ENCODE peak calls at places on chromosomes 4 and X, in six cellular contexts. One of them, this sample, is unnamed. For H3K36me3 and H3K27me3, the result is how much of the 10 kb centered on the place peaks cover.

GRCh38 chr4:147284218-147284617 is 196.7 kb upstream of the EDNRA start:
- DNase-seq in heart left ventricle: no peak
- DNase-seq in endothelial cell of umbilical vein: no peak
- DNase-seq in ascending aorta: no peak
- DNase-seq in mesendoderm: peak
- DNase-seq in CD8-positive, alpha-beta memory T cell: no peak
- DNase-seq in this sample: no peak

GRCh38 chr4:26058537-26058936 is 144.5 kb downstream of the SMIM20 start:
- DNase-seq in heart left ventricle: no peak
- DNase-seq in endothelial cell of umbilical vein: no peak
- DNase-seq in ascending aorta: peak
- DNase-seq in mesendoderm: no peak
- DNase-seq in CD8-positive, alpha-beta memory T cell: no peak
- DNase-seq in this sample: no peak

GRCh38 chr4:16908377-16909021 is 10.1 kb upstream of the LDB2 start:
- DNase-seq in heart left ventricle: no peak
- DNase-seq in endothelial cell of umbilical vein: no peak
- DNase-seq in ascending aorta: no peak
- DNase-seq in mesendoderm: no peak
- DNase-seq in CD8-positive, alpha-beta memory T cell: no peak
- DNase-seq in this sample: peak

GRCh38 chrX:48897157-48897620 is 379 bp downstream of the TIMM17B start:
- DNase-seq in heart left ventricle: peak
- DNase-seq in endothelial cell of umbilical vein: peak
- DNase-seq in ascending aorta: peak
- DNase-seq in mesendoderm: peak
- DNase-seq in CD8-positive, alpha-beta memory T cell: peak
- DNase-seq in this sample: peak

GRCh38 chr4:7103599-7104365 is 35.9 kb upstream of the GRPEL1 start:
- DNase-seq in heart left ventricle: peak
- DNase-seq in endothelial cell of umbilical vein: peak
- DNase-seq in ascending aorta: peak
- DNase-seq in mesendoderm: peak
- DNase-seq in CD8-positive, alpha-beta memory T cell: no peak
- DNase-seq in this sample: peak

GRCh38 chr4:24793219-24794005 is 2.0 kb upstream of the SOD3 start:
- DNase-seq in heart left ventricle: no peak
- DNase-seq in endothelial cell of umbilical vein: no peak
- DNase-seq in ascending aorta: no peak
- DNase-seq in mesendoderm: peak
- DNase-seq in CD8-positive, alpha-beta memory T cell: no peak
- DNase-seq in this sample: peak

GRCh38 chrX:31588355-31588754 is 516.5 kb upstream of the FTHL17 start:
- DNase-seq in heart left ventricle: no peak
- DNase-seq in endothelial cell of umbilical vein: no peak
- DNase-seq in ascending aorta: no peak
- DNase-seq in mesendoderm: no peak
- DNase-seq in CD8-positive, alpha-beta memory T cell: no peak
- DNase-seq in this sample: no peak

GRCh38 chr4:46124773-46125172 is 919 bp upstream of the GABRG1 start:
- DNase-seq in heart left ventricle: no peak
- DNase-seq in endothelial cell of umbilical vein: no peak
- DNase-seq in ascending aorta: no peak
- DNase-seq in mesendoderm: peak
- DNase-seq in CD8-positive, alpha-beta memory T cell: no peak
- DNase-seq in this sample: no peak

GRCh38 chr4:114043116-114043515 is 63.7 kb upstream of the ARSJ start:
- DNase-seq in heart left ventricle: no peak
- DNase-seq in endothelial cell of umbilical vein: peak
- DNase-seq in ascending aorta: no peak
- DNase-seq in mesendoderm: no peak
- DNase-seq in CD8-positive, alpha-beta memory T cell: no peak
- DNase-seq in this sample: no peak

GRCh38 chr4:123786955-123787354 is 390.4 kb downstream of the SPRY1 start:
- DNase-seq in heart left ventricle: peak
- DNase-seq in endothelial cell of umbilical vein: no peak
- DNase-seq in ascending aorta: peak
- DNase-seq in mesendoderm: no peak
- DNase-seq in CD8-positive, alpha-beta memory T cell: no peak
- DNase-seq in this sample: no peak

GRCh38 chrX:87517571-87518141 is at the start of gene KLHL4:
- DNase-seq in heart left ventricle: peak
- DNase-seq in endothelial cell of umbilical vein: peak
- DNase-seq in ascending aorta: no peak
- DNase-seq in mesendoderm: peak
- DNase-seq in CD8-positive, alpha-beta memory T cell: no peak
- DNase-seq in this sample: peak

GRCh38 chr4:82431026-82431745 is 796 bp downstream of the ENOPH1 start:
- DNase-seq in heart left ventricle: no peak
- DNase-seq in endothelial cell of umbilical vein: no peak
- DNase-seq in ascending aorta: no peak
- DNase-seq in mesendoderm: peak
- DNase-seq in CD8-positive, alpha-beta memory T cell: peak
- DNase-seq in this sample: peak

GRCh38 chr4:96016615-96017299 is 176.9 kb downstream of the PDHA2 start:
- DNase-seq in heart left ventricle: no peak
- DNase-seq in endothelial cell of umbilical vein: no peak
- DNase-seq in ascending aorta: no peak
- DNase-seq in mesendoderm: peak
- DNase-seq in CD8-positive, alpha-beta memory T cell: no peak
- DNase-seq in this sample: no peak

GRCh38 chr4:101306225-101306624 is 41.1 kb downstream of the PPP3CA start:
- DNase-seq in heart left ventricle: no peak
- DNase-seq in endothelial cell of umbilical vein: no peak
- DNase-seq in ascending aorta: no peak
- DNase-seq in mesendoderm: no peak
- DNase-seq in CD8-positive, alpha-beta memory T cell: no peak
- DNase-seq in this sample: peak

DNA sequence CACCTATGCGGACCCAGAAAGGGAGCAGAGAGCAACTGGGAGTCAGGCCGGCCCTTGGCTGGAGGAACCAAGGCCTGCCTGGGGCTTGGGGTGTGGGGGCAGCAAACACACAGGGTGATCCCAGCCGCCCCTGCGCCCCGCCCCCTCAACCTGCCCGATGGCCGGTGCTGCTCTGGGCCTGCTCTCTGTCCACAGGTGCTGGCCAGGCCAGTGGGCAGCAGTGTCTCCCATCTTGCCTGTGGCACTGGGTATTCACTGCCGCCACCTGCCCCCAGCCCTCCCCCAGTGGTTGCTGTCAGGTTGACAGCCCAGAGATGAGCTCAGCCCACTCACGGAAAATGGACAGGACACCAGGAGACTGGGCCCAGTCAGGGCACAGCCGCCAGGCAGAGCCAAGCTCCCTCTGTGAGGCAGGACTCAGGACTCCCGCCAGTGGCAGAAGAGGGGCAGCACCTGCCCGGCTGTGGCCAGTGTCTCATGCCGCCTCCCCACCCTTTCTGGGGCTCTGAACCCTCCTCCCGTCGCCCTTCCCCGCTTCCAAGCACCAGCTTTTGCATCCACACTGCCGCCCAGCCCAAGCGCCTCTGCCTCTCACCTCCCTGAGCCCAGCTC is 4.7 kb downstream of the NKX1-1 start:
- DNase-seq in heart left ventricle: no peak
- DNase-seq in endothelial cell of umbilical vein: no peak
- DNase-seq in ascending aorta: peak
- DNase-seq in mesendoderm: no peak
- DNase-seq in CD8-positive, alpha-beta memory T cell: no peak
- DNase-seq in this sample: peak
- H3K4me3 ChIP-seq in heart left ventricle: no peak
- H3K4me3 ChIP-seq in endothelial cell of umbilical vein: no peak
- H3K4me3 ChIP-seq in ascending aorta: no peak
- H3K4me3 ChIP-seq in mesendoderm: no peak
- H3K4me3 ChIP-seq in CD8-positive, alpha-beta memory T cell: no peak
- H3K4me3 ChIP-seq in this sample: no peak

GRCh38 chr4:38684271-38684670 is 20.3 kb downstream of the KLF3 start:
- DNase-seq in heart left ventricle: no peak
- DNase-seq in endothelial cell of umbilical vein: no peak
- DNase-seq in ascending aorta: no peak
- DNase-seq in mesendoderm: no peak
- DNase-seq in CD8-positive, alpha-beta memory T cell: no peak
- DNase-seq in this sample: no peak
- H3K36me3 ChIP-seq in heart left ventricle: half or more
- H3K36me3 ChIP-seq in endothelial cell of umbilical vein: under half
- H3K36me3 ChIP-seq in ascending aorta: under half
- H3K36me3 ChIP-seq in mesendoderm: under half
- H3K36me3 ChIP-seq in CD8-positive, alpha-beta memory T cell: under half
- H3K36me3 ChIP-seq in this sample: under half

GRCh38 chr4:150773032-150773431 is 191.1 kb downstream of the MAB21L2 start:
- DNase-seq in heart left ventricle: no peak
- DNase-seq in endothelial cell of umbilical vein: no peak
- DNase-seq in ascending aorta: no peak
- DNase-seq in mesendoderm: no peak
- DNase-seq in CD8-positive, alpha-beta memory T cell: no peak
- DNase-seq in this sample: no peak

GRCh38 chr4:150771374-150771773 is 189.4 kb downstream of the MAB21L2 start:
- DNase-seq in heart left ventricle: no peak
- DNase-seq in endothelial cell of umbilical vein: no peak
- DNase-seq in ascending aorta: no peak
- DNase-seq in mesendoderm: peak
- DNase-seq in CD8-positive, alpha-beta memory T cell: no peak
- DNase-seq in this sample: no peak

GRCh38 chr4:150769235-150769634 is 187.3 kb downstream of the MAB21L2 start:
- DNase-seq in heart left ventricle: no peak
- DNase-seq in endothelial cell of umbilical vein: peak
- DNase-seq in ascending aorta: no peak
- DNase-seq in mesendoderm: peak
- DNase-seq in CD8-positive, alpha-beta memory T cell: no peak
- DNase-seq in this sample: no peak

GRCh38 chr4:150769845-150770244 is 187.9 kb downstream of the MAB21L2 start:
- DNase-seq in heart left ventricle: no peak
- DNase-seq in endothelial cell of umbilical vein: no peak
- DNase-seq in ascending aorta: no peak
- DNase-seq in mesendoderm: no peak
- DNase-seq in CD8-positive, alpha-beta memory T cell: no peak
- DNase-seq in this sample: no peak

GRCh38 chr4:150768492-150768891 is 186.5 kb downstream of the MAB21L2 start:
- DNase-seq in heart left ventricle: no peak
- DNase-seq in endothelial cell of umbilical vein: no peak
- DNase-seq in ascending aorta: no peak
- DNase-seq in mesendoderm: no peak
- DNase-seq in CD8-positive, alpha-beta memory T cell: no peak
- DNase-seq in this sample: no peak
- H3K27me3 ChIP-seq in heart left ventricle: under half
- H3K27me3 ChIP-seq in endothelial cell of umbilical vein: under half
- H3K27me3 ChIP-seq in ascending aorta: under half
- H3K27me3 ChIP-seq in mesendoderm: under half
- H3K27me3 ChIP-seq in CD8-positive, alpha-beta memory T cell: under half
- H3K27me3 ChIP-seq in this sample: under half

GRCh38 chr4:185773419-185773818 is 38.6 kb downstream of the SORBS2 start:
- DNase-seq in heart left ventricle: peak
- DNase-seq in endothelial cell of umbilical vein: peak
- DNase-seq in ascending aorta: no peak
- DNase-seq in mesendoderm: peak
- DNase-seq in CD8-positive, alpha-beta memory T cell: no peak
- DNase-seq in this sample: no peak
- H3K4me3 ChIP-seq in heart left ventricle: peak
- H3K4me3 ChIP-seq in endothelial cell of umbilical vein: peak
- H3K4me3 ChIP-seq in ascending aorta: peak
- H3K4me3 ChIP-seq in mesendoderm: no peak
- H3K4me3 ChIP-seq in CD8-positive, alpha-beta memory T cell: no peak
- H3K4me3 ChIP-seq in this sample: no peak

GRCh38 chr4:120616-121015 is 3.7 kb upstream of the ZNF718 start:
- DNase-seq in heart left ventricle: no peak
- DNase-seq in endothelial cell of umbilical vein: no peak
- DNase-seq in ascending aorta: no peak
- DNase-seq in mesendoderm: no peak
- DNase-seq in CD8-positive, alpha-beta memory T cell: no peak
- DNase-seq in this sample: no peak

GRCh38 chr4:125085-125820 is 952 bp downstream of the ZNF718 start:
- DNase-seq in heart left ventricle: peak
- DNase-seq in endothelial cell of umbilical vein: no peak
- DNase-seq in ascending aorta: peak
- DNase-seq in mesendoderm: peak
- DNase-seq in CD8-positive, alpha-beta memory T cell: no peak
- DNase-seq in this sample: peak

GRCh38 chr4:121408-122084 is 2.8 kb upstream of the ZNF718 start:
- DNase-seq in heart left ventricle: no peak
- DNase-seq in endothelial cell of umbilical vein: no peak
- DNase-seq in ascending aorta: no peak
- DNase-seq in mesendoderm: no peak
- DNase-seq in CD8-positive, alpha-beta memory T cell: peak
- DNase-seq in this sample: no peak

GRCh38 chr4:124275-125081 is at the start of gene ZNF718:
- DNase-seq in heart left ventricle: peak
- DNase-seq in endothelial cell of umbilical vein: peak
- DNase-seq in ascending aorta: peak
- DNase-seq in mesendoderm: peak
- DNase-seq in CD8-positive, alpha-beta memory T cell: peak
- DNase-seq in this sample: peak

GRCh38 chr4:125833-126232 is 1.5 kb downstream of the ZNF718 start:
- DNase-seq in heart left ventricle: no peak
- DNase-seq in endothelial cell of umbilical vein: no peak
- DNase-seq in ascending aorta: no peak
- DNase-seq in mesendoderm: peak
- DNase-seq in CD8-positive, alpha-beta memory T cell: no peak
- DNase-seq in this sample: no peak
- H3K36me3 ChIP-seq in heart left ventricle: under half
- H3K36me3 ChIP-seq in endothelial cell of umbilical vein: under half
- H3K36me3 ChIP-seq in ascending aorta: under half
- H3K36me3 ChIP-seq in mesendoderm: under half
- H3K36me3 ChIP-seq in CD8-positive, alpha-beta memory T cell: under half
- H3K36me3 ChIP-seq in this sample: under half

GRCh38 chrX:28127662-28128061 is 146.4 kb upstream of the DCAF8L1 start:
- DNase-seq in heart left ventricle: no peak
- DNase-seq in endothelial cell of umbilical vein: peak
- DNase-seq in ascending aorta: no peak
- DNase-seq in mesendoderm: no peak
- DNase-seq in CD8-positive, alpha-beta memory T cell: no peak
- DNase-seq in this sample: no peak
- H3K27me3 ChIP-seq in heart left ventricle: under half
- H3K27me3 ChIP-seq in endothelial cell of umbilical vein: under half
- H3K27me3 ChIP-seq in ascending aorta: under half
- H3K27me3 ChIP-seq in mesendoderm: under half
- H3K27me3 ChIP-seq in CD8-positive, alpha-beta memory T cell: under half
- H3K27me3 ChIP-seq in this sample: under half